ENCODE peak calls at places on chromosomes 11 and 22, in five cellular contexts. F is nephron progenitor cell, L is upper lobe of right lung, T is SK-N-SH, S is pancreas. X is an unnamed sample.

GRCh38 chr11:44834846-44835245 is 108.1 kb downstream of the TSPAN18 start:
- DNase-seq in T (no peak), F (no peak), L (no peak), S (no peak), X (no peak)

GRCh38 chr11:121578216-121579063 is 125.7 kb upstream of the SORL1-AS1 start:
- DNase-seq in T (no peak), L (no peak), F (no peak), S (no peak), X (no peak)

GRCh38 chr11:46178542-46178941 is 57.3 kb upstream of the PHF21A start:
- DNase-seq in S (no peak), T (no peak), F (no peak), L (no peak), X (no peak)

GRCh38 chr22:44192098-44192810 is 11.5 kb downstream of the PARVG start:
- DNase-seq in S (no peak), F (peak), L (no peak), T (peak), X (no peak)

GRCh38 chr11:33778682-33779081 is 4.4 kb upstream of the FBXO3 start:
- DNase-seq in L (no peak), F (no peak), S (no peak), T (peak), X (no peak)

GRCh38 chr11:67627394-67627787 is 2.3 kb downstream of the NUDT8 start:
- DNase-seq in S (no peak), T (no peak), L (peak), F (no peak), X (no peak)

GRCh38 chr11:35781342-35782171 is 119.0 kb downstream of the TRIM44 start:
- DNase-seq in F (no peak), T (no peak), L (no peak), S (no peak), X (no peak)

GRCh38 chr11:45146072-45147016 is at the start of gene PRDM11:
- DNase-seq in S (peak), F (peak), T (peak), L (peak), X (peak)

GRCh38 chr22:17411213-17411612 is 42.0 kb downstream of the CECR2 start:
- DNase-seq in T (no peak), S (no peak), L (no peak), F (no peak), X (no peak)

GRCh38 chr11:128346808-128347207 is 240.6 kb downstream of the ETS1 start:
- DNase-seq in L (no peak), S (no peak), T (no peak), F (no peak), X (no peak)

GRCh38 chr11:46075168-46075567 is 46.1 kb downstream of the PHF21A start:
- DNase-seq in T (no peak), L (no peak), S (no peak), F (no peak), X (no peak)

GRCh38 chr11:58902881-58903280 is 36.4 kb upstream of the GLYATL1 start:
- DNase-seq in L (no peak), S (no peak), F (no peak), T (no peak), X (no peak)

GRCh38 chr11:976431-977160 is 50.9 kb downstream of the AP2A2 start:
- DNase-seq in L (no peak), S (no peak), T (no peak), F (no peak), X (no peak)

GRCh38 chr11:101401245-101401644 is 182.6 kb downstream of the TRPC6 start:
- DNase-seq in T (no peak), S (no peak), L (no peak), F (no peak), X (no peak)

GRCh38 chr22:46607483-46608114 is 12.6 kb upstream of the GRAMD4 start:
- DNase-seq in F (no peak), S (no peak), T (no peak), L (no peak), X (no peak)

GRCh38 chr22:39078329-39078728 is 1.3 kb downstream of the APOBEC3G start:
- DNase-seq in T (no peak), F (no peak), L (no peak), S (no peak), X (no peak)

GRCh38 chr11:117189191-117189940 is 9.8 kb upstream of the TAGLN start:
- DNase-seq in L (peak), F (no peak), T (no peak), S (no peak), X (no peak)

GRCh38 chr11:114026355-114026754 is 33.2 kb upstream of the ZBTB16 start:
- DNase-seq in L (no peak), F (no peak), T (no peak), S (no peak), X (no peak)

GRCh38 chr11:118530180-118530682 is 761 bp upstream of the TMEM25 start:
- DNase-seq in T (no peak), S (peak), L (peak), F (no peak), X (no peak)

GRCh38 chr11:16171882-16172281 is 184.5 kb downstream of the SOX6 start:
- DNase-seq in T (no peak), L (no peak), F (no peak), S (no peak), X (no peak)

GRCh38 chr11:16169541-16169940 is 186.8 kb downstream of the SOX6 start:
- DNase-seq in F (no peak), S (no peak), L (no peak), T (no peak), X (no peak)

GRCh38 chr11:16170448-16170847 is 185.9 kb downstream of the SOX6 start:
- DNase-seq in F (no peak), L (no peak), S (no peak), T (no peak), X (no peak)

GRCh38 chr11:16167706-16168487 is 188.4 kb downstream of the SOX6 start:
- DNase-seq in F (no peak), L (no peak), T (no peak), S (no peak), X (no peak)

DNA sequence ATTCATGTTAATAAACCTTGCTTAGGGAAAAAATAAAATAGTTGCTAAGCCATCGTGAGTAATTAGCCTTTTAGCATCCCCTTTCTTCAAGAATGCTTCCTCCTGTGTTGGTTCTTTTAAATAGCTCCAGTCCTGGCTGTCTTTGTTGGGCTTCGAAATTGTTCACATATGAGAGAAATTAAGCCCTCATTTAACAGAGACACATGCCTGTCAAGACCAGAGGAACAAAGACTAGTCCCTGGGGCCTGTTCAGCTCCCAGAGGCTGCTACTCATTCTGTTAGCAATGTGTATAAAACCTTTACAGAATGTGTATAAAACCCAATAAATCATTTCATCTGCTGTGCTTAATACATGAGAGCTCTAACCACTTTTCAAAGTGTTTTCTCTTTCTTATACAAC is 186.4 kb downstream of the SOX6 start:
- DNase-seq in F (no peak), S (no peak), L (no peak), T (peak), X (no peak)
- TF ChIP-seq CTCF in F (no peak), S (no peak), L (no peak), T (no peak), X (no peak)

DNA sequence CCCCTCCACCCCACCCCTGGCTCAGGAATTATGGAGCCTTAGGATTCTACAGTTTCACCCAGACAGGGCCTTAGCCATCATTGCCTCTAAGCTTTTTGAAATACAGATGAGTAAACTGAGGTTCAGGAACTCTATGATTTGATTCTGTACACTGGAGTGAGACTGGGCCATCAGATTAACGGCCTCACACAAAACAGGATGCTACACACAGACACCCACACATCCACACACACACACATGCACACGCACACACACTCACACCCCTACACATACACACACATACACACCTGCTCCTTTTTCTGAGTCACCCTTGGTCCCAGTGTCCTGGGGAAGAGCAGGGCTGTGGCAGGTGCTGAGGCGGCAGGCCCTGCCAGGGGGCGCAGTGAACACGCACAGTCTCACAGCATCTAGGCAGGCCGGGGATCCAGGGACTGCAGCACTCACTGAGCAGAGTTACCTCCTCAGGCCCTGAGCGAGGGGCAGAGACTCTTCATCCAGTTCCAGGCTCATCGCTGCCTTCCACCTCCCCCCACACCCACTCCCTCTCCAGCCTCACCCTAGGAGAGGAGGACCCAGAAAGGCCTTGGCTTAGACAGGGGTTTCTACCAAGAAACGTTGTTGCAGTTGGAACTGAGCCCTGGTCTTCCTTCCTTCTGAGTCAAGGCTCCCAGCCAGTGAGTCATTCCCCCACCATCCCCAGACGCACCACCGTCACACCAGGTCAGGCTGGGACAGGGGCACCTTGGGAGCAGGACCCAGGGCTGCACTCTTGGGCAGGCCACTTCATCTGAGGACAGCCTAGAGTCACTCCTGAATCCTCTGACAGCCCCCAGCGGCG is 89.8 kb upstream of the PARVA start:
- DNase-seq in F (peak), S (no peak), L (no peak), T (peak), X (peak)
- TF ChIP-seq CTCF in F (peak), S (no peak), L (no peak), T (peak), X (peak)

GRCh38 chr11:4546876-4547275 is 1.9 kb downstream of the OR52M1 start:
- DNase-seq in L (no peak), F (no peak), T (no peak), S (no peak), X (no peak)

DNA sequence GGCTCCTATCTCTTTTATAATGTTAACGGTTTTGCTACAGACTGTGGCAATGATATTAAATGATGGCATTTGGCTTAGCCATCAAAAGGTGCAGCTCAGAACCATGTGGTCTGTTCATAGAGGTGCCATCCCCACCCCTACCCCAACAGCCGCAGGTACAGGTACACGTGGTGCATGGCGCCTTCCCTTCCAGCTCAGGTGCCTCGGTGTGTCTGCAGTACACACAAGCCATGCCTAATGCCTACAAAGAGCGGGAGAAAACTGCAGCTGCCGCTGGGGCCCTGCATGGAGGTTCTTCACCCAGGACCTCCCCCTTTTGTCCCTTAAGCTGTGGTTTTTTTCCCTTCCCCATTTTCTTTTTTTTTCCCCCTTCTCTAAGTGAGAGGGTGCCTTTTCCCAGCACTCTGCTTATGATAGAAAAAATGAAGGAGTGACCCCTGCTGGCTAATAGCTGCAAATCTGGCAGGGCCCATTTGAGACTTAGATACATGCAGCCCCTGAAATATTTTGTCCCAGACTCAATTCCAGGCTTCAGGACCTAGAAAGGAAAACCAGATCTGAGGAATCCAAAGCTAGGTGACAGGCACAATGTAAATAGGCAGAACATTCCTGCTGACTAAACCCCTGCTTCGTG is 6.5 kb downstream of the OR52M1 start:
- DNase-seq in T (peak), L (no peak), F (no peak), S (no peak), X (no peak)
- TF ChIP-seq CTCF in T (peak), L (peak), F (no peak), S (no peak), X (peak)

DNA sequence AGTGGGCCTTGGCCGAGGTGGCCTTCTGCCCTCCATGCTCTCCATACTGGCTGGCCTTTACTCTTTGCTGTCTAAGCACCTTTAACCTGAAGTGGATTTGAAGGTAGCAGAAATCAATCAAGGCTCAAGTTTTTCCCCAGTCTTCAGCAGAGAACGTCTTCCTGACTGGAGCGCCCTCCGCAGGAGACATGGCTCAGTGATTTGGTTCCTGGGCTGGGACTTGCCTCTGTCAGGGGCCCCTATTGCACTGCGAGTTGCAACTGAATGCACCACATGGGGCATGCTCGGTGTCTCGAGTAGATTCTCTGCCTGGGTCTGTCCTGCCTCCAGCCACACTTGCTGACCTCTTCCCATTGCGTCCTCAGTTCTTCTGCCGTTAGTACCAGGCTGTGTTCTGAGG is 79.6 kb downstream of the BMAL1 start:
- DNase-seq in T (no peak), S (no peak), F (no peak), L (no peak), X (no peak)
- TF ChIP-seq CTCF in T (peak), S (no peak), F (no peak), L (no peak), X (no peak)

GRCh38 chr22:30245985-30246901 is at the start of gene LIF:
- DNase-seq in T (peak), F (peak), L (no peak), S (no peak), X (no peak)
- TF ChIP-seq CTCF in T (peak), F (no peak), L (peak), S (no peak), X (peak)

DNA sequence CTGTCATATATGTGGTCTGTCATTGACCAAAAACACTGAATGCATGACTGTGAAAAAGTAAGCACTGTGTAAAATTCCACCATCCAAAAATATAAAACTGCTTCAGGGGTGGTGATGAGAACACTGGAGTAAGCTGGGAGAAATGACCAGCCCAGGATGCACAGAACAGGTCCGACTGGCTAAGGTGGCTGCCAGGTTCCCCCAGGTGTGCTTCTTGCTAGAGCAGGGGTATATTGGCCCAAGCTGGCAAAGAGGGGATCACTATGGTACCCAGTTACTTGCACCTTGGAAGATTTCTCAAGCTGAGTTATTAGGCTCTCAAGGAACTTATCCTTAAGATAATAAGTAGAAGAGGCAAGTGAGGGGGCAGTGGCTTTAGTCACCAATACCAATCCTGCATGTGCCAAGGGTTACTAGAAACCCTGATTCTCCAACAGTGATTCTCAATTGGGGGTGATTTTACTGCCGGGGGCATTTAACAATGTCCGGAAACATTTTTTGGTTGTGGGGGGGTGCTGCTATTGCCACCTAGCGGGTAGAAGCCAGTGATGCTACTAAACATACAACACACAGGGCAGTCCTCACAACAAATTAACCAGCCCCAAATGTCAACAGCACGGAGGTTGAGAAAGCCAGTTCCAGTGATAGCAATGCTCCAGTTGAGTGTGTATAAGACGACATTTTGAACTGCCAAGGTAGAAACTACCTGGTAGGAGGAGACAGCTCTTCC is 15.7 kb downstream of the SNU13 start:
- DNase-seq in L (no peak), F (no peak), T (no peak), S (no peak), X (no peak)
- TF ChIP-seq CTCF in L (peak), F (no peak), T (no peak), S (no peak), X (peak)

GRCh38 chr22:31749636-31750364 is at the start of gene PRR14L:
- DNase-seq in F (peak), T (peak), L (peak), S (peak), X (peak)
- TF ChIP-seq CTCF in F (no peak), T (no peak), L (no peak), S (no peak), X (no peak)

DNA sequence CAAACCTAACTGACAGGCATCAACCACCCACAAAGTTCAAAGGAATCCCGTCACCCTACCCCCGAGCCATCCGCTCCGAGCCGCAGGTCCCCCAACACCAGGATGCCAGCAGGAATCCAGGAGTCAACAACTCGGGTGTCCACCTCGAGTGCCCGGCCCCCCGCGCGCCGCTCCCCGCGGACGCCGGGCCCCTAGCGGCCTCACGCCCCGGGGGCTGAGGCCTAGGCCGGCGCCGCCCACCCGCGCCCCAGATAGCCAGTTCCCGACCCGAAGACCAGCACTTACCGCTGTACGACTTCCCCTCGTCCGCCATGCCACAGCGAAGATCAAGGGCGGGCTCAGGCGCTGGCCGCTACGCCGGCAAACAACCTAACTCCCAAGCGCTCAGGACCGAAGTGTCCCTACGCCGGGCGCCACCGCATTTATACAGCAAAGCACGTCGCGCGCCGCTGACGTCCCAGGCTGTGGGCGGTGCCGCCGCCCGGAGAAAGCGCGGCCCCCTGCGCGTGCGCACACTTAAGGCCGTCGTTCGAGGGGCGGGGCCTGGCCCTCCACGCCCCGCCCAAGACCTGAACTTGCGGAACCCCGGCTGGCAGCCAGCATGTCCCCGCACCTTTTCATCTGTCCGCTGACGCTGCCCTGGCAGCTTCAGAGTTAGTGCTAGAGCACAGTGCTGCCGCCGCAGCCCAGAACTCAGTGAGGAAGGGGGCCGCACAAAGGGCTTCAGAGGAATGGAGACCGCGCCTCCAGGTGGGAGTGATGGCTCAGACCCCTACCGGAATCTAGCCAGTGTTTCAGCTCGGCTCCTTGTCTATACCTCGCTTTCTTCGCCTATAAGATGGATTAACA is at the start of gene NXF1:
- DNase-seq in S (peak), F (peak), T (peak), L (peak), X (peak)
- TF ChIP-seq CTCF in S (no peak), F (no peak), T (peak), L (peak), X (peak)

X was measured in osteocyte.